ENCODE peak calls at places on chromosomes 12 and 14, in six cellular contexts. O is MM.1S, Z is neural progenitor cell, X is GM23248, R is PC-3, E is SK-N-SH. V is an unnamed sample.

GRCh38 chr14:64502476-64503183 is 1.0 kb downstream of the ZBTB25 start:
- DNase-seq in O (peak; percentile 26), Z (peak; percentile 44), X (no peak), R (peak; percentile 43), E (no peak), V (peak; percentile 50)

GRCh38 chr12:70853326-70853725 is 67.2 kb downstream of the PTPRR start:
- DNase-seq in O (no peak), Z (no peak), X (peak; percentile 86), R (no peak), E (no peak), V (no peak)

GRCh38 chr12:124457287-124458219 is 109.9 kb downstream of the NCOR2 start:
- DNase-seq in O (peak; percentile 40), Z (no peak), X (peak; percentile 79), R (no peak), E (no peak), V (no peak)

GRCh38 chr14:105012171-105012985 is 8.5 kb downstream of the CDCA4 start:
- DNase-seq in O (no peak), Z (no peak), X (no peak), R (no peak), E (peak; percentile 72), V (no peak)

GRCh38 chr12:32273712-32274111 is 125.6 kb upstream of the FGD4 start:
- DNase-seq in O (peak; percentile 86), Z (peak; percentile 78), X (no peak), R (no peak), E (no peak), V (peak; percentile 66)

GRCh38 chr12:116665666-116666304 is 72.1 kb downstream of the SPRING1 start:
- DNase-seq in O (no peak), Z (no peak), X (no peak), R (no peak), E (no peak), V (peak; percentile 61)

GRCh38 chr12:96274331-96274730 is 80.2 kb downstream of the ELK3 start:
- DNase-seq in O (no peak), Z (no peak), X (peak; percentile 73), R (no peak), E (no peak), V (no peak)

GRCh38 chr12:6795088-6795487 is 5.8 kb downstream of the CD4 start:
- DNase-seq in O (no peak), Z (no peak), X (no peak), R (no peak), E (no peak), V (no peak)

GRCh38 chr12:104952816-104953215 is 5.3 kb downstream of the SLC41A2 start:
- DNase-seq in O (no peak), Z (no peak), X (no peak), R (peak; percentile 38), E (no peak), V (no peak)

GRCh38 chr12:76030378-76031080 is 1.0 kb downstream of the PHLDA1 start:
- DNase-seq in O (peak; percentile 57), Z (peak; percentile 37), X (peak; percentile 72), R (no peak), E (peak; percentile 67), V (peak; percentile 46)

GRCh38 chr14:54783660-54784015 is 119.0 kb downstream of the GCH1 start:
- DNase-seq in O (no peak), Z (no peak), X (no peak), R (no peak), E (no peak), V (no peak)

GRCh38 chr12:17810399-17810798 is 279.6 kb downstream of the RERGL start:
- DNase-seq in O (no peak), Z (no peak), X (no peak), R (no peak), E (no peak), V (no peak)

GRCh38 chr12:17809206-17809605 is 280.8 kb downstream of the RERGL start:
- DNase-seq in O (no peak), Z (no peak), X (no peak), R (no peak), E (no peak), V (peak; percentile 37)
- TF ChIP-seq EZH2phosphoT487 in O (no peak), Z (no peak), X (no peak), R (no peak), E (no peak), V (no peak)

DNA sequence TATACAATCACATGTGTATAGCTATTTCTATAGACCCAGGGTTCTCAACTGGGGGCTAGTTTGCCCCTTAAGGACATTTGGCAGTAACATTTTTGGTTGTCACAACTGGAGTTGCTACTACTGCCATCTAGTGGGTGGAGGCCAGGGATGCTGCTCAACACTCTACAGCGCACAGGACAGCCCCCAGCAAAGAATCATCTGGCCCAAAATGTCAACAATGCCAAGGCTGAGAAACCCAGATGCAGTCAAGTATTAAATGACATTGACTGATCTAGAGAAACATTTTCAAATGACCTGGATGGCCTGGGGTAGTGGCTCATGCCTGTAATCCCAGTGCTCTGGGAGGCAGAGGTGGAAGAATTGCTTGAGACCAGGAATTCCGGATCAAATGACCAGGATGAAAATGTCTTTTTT is 5.8 kb downstream of the WSB2 start:
- DNase-seq in O (peak; percentile 48), Z (peak; percentile 61), X (peak; percentile 54), R (peak; percentile 78), E (peak; percentile 69), V (peak; percentile 85)
- H3F3A ChIP-seq in O (no peaks in the 10 kb centered on the region), Z (peaks cover 9% of the 10 kb centered on the region), X (peaks cover 63% of the 10 kb centered on the region), R (peaks cover 18% of the 10 kb centered on the region), E (peaks cover 60% of the 10 kb centered on the region), V (peaks cover 23% of the 10 kb centered on the region)

GRCh38 chr14:85439696-85440328 is 90.1 kb upstream of the FLRT2 start:
- DNase-seq in O (no peak), Z (no peak), X (peak; percentile 57), R (no peak), E (no peak), V (no peak)
- H3K4me1 ChIP-seq in O (no peaks in the 10 kb centered on the region), Z (no peaks in the 10 kb centered on the region), X (peaks cover 59% of the 10 kb centered on the region), R (peaks cover 14% of the 10 kb centered on the region), E (no peaks in the 10 kb centered on the region), V (no peaks in the 10 kb centered on the region)

DNA sequence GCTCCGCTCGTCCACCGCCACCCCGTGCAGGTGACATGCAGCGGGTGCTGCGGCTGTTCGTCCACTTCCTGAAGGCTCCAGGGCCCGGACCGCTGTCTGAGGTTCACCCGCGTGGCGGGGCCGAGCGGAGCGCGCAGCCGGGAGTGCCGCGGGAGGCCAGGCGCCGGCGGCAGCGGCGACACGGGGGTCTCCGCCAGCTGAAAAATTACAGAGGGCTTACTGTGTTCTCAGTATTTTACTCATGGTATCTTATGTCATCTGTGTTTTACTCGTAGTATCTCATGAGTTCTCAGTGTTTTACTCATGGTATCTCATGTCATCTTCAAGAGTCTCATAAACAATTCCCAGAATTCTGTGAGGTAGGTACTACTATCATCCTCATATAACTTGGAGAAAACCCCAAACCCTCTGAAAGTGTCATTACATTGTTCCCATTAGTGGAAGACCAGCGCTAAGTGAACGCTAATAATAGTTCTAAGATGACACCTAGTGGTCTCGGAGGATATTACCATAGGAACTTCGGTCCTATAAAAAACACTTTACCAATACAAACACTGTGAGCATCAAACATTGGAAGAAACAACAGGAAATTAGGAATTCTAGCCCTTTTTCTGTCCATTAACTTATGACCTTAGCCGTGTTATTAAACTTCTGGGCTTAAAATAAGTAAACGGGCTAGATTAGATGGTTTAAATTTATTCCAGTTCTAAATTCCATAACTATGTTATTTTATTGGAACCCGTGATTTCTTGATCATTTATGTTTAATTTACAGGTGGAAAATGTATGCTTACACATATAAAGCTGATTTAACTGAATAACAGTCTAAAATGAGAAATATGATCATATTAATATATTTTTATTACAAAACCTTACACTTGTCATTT is 32.4 kb downstream of the AK7 start:
- DNase-seq in O (peak; percentile 55), Z (peak; percentile 85), X (peak; percentile 82), R (peak; percentile 89), E (peak; percentile 77), V (peak; percentile 90)
- TF ChIP-seq EZH2phosphoT487 in O (no peak), Z (no peak), X (no peak), R (no peak), E (no peak), V (no peak)

DNA sequence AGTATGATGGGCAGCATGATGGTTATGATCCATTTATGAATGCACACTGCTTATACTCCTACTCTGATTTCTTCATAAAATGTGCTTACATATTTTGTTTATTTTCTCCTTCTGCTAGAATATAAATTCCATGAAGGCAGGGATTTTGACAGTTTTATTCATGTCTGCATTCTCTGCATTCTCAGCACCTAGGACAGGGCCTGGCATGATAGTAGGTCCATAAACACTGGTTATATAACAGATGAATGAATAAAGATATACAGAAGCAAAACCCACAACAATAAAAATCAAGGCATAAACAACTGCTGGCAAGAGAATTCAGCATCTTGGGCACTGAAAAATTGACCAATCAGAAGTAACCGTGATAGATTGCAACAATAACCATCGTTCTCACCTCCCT is 115.4 kb downstream of the WIF1 start:
- DNase-seq in O (no peak), Z (no peak), X (no peak), R (no peak), E (no peak), V (peak; percentile 27)
- H3F3A ChIP-seq in O (no peaks in the 10 kb centered on the region), Z (no peaks in the 10 kb centered on the region), X (no peaks in the 10 kb centered on the region), R (no peaks in the 10 kb centered on the region), E (no peaks in the 10 kb centered on the region), V (no peaks in the 10 kb centered on the region)

GRCh38 chr12:100860611-100861010 is 66.0 kb downstream of the ANO4 start:
- DNase-seq in O (no peak), Z (no peak), X (no peak), R (peak; percentile 69), E (no peak), V (no peak)

GRCh38 chr12:100864366-100864765 is 69.8 kb downstream of the ANO4 start:
- DNase-seq in O (no peak), Z (no peak), X (no peak), R (no peak), E (no peak), V (no peak)

GRCh38 chr12:100858658-100859057 is 64.1 kb downstream of the ANO4 start:
- DNase-seq in O (no peak), Z (no peak), X (peak; percentile 79), R (no peak), E (no peak), V (no peak)

GRCh38 chr12:100859063-100859627 is 64.6 kb downstream of the ANO4 start:
- DNase-seq in O (no peak), Z (no peak), X (no peak), R (peak; percentile 21), E (no peak), V (no peak)

GRCh38 chr12:100862600-100863149 is 68.1 kb downstream of the ANO4 start:
- DNase-seq in O (no peak), Z (no peak), X (no peak), R (no peak), E (no peak), V (no peak)
- H3K4me1 ChIP-seq in O (no peaks in the 10 kb centered on the region), Z (no peaks in the 10 kb centered on the region), X (peaks cover 16% of the 10 kb centered on the region), R (peaks cover 5% of the 10 kb centered on the region), E (no peaks in the 10 kb centered on the region), V (no peaks in the 10 kb centered on the region)

V was measured in GM23338.